ENCODE peak calls at places on chromosomes 12 and 14, in nine cellular contexts. T is GM23248, M is tibial nerve, Z is psoas muscle, O is osteoblast, G is esophagus muscularis mucosa, B is DND-41, L is colonic mucosa, E is cardiac muscle cell. F is an unnamed sample.

GRCh38 chr14:79764288-79764687 is 447.0 kb downstream of the DIO2 start:
- DNase-seq in O (no peak), L (no peak), G (no peak), T (no peak), Z (no peak), B (no peak), M (no peak), E (no peak), F (no peak)

GRCh38 chr14:98858158-98858557 is 413.8 kb downstream of the BCL11B start:
- DNase-seq in B (no peak), E (no peak), M (no peak), T (no peak), L (no peak), Z (no peak), O (no peak), G (no peak), F (no peak)

GRCh38 chr12:2354151-2354991 is 301.6 kb downstream of the CACNA1C start:
- DNase-seq in G (no peak), O (no peak), B (no peak), E (no peak), T (no peak), Z (no peak), M (no peak), L (no peak), F (peak; percentile 75)

GRCh38 chr14:99745307-99745951 is 47.8 kb upstream of the EML1 start:
- DNase-seq in T (peak; percentile 59), L (no peak), G (no peak), B (no peak), E (no peak), Z (no peak), M (no peak), O (peak; percentile 93), F (no peak)

GRCh38 chr12:2682301-2683282 is 112.2 kb upstream of the FKBP4 start:
- DNase-seq in E (peak; percentile 59), T (peak; percentile 64), B (peak; percentile 50), L (no peak), O (peak; percentile 81), M (no peak), Z (no peak), G (no peak), F (peak; percentile 94)

GRCh38 chr14:104799657-104800599 is 973 bp upstream of the ZBTB42 start:
- DNase-seq in M (peak; percentile 74), Z (peak; percentile 91), B (peak; percentile 85), O (peak; percentile 99), G (peak; percentile 94), L (peak; percentile 88), T (peak; percentile 78), E (peak; percentile 85), F (peak; percentile 88)

GRCh38 chr14:96104469-96105057 is 65.4 kb downstream of the C14orf132 start:
- DNase-seq in B (no peak), E (peak; percentile 99), T (peak; percentile 100), O (peak; percentile 98), M (peak; percentile 90), L (peak; percentile 79), G (peak; percentile 98), Z (peak; percentile 88), F (peak; percentile 17)

GRCh38 chr12:6963741-6964446 is 6.6 kb downstream of the PHB2 start:
- DNase-seq in O (no peak), Z (peak; percentile 27), E (no peak), T (no peak), L (peak; percentile 60), B (no peak), M (no peak), G (no peak), F (peak; percentile 74)

DNA sequence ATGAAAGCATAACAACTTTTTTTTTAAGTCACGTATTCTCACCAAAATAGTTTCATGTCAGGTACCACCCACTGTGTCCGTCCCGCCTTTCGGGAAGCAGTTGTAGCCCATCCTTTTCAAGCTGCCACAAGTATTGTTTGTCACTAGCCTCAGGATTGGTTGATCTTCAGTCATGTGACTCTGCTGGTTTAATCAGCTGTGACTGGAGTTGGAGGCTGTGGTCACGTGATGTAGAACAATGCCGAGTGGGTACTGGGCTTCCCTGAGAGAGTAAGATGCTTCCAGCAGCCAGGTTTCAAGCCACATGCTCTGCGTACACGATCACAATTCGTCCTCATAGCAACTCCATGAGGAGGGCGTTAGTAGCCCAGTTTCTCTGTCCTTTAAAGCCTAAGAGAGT is 83.0 kb upstream of the WSCD2 start:
- DNase-seq in O (no peak), G (no peak), B (no peak), L (no peak), Z (no peak), M (no peak), E (no peak), T (no peak), F (no peak)
- H3K4me1 ChIP-seq in O (peaks cover 4% of the 10 kb centered on the region), G (peaks cover 7% of the 10 kb centered on the region), B (no peaks in the 10 kb centered on the region), L (no peaks in the 10 kb centered on the region), Z (no peaks in the 10 kb centered on the region), M (no peaks in the 10 kb centered on the region), E (peaks cover 5% of the 10 kb centered on the region), T (no peaks in the 10 kb centered on the region), F (no peaks in the 10 kb centered on the region)

DNA sequence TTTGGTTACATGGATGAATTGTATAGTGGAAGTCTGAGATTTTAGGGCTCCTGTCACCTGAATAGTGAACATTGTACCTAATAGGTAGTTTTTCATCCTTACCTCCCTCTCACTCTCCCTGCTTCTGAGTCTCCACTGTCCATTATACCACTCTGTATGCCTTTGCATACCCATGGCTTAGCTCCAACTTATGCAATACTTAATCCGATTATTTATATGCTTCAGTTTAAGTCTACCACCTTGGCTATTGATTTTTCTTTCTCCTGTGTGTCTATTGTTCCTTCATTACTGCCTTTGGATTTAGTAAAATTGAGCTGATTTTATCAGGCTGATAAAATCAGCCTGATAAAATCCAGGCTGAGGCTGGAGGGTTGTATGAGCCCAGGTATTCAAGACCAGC is 30.5 kb upstream of the C12orf71 start:
- DNase-seq in M (no peak), B (no peak), G (no peak), Z (no peak), E (peak; percentile 20), T (no peak), L (no peak), O (no peak), F (no peak)
- H3K9me3 ChIP-seq in M (no peaks in the 10 kb centered on the region), B (no peaks in the 10 kb centered on the region), G (no peaks in the 10 kb centered on the region), Z (no peaks in the 10 kb centered on the region), E (no peaks in the 10 kb centered on the region), T (no peaks in the 10 kb centered on the region), L (no peaks in the 10 kb centered on the region), O (no peaks in the 10 kb centered on the region), F (no peaks in the 10 kb centered on the region)

GRCh38 chr12:111440631-111441030 is 34.9 kb downstream of the SH2B3 start:
- DNase-seq in M (no peak), B (no peak), O (no peak), G (no peak), L (no peak), T (no peak), E (no peak), Z (no peak), F (peak; percentile 45)

GRCh38 chr12:111441107-111441928 is 35.6 kb downstream of the SH2B3 start:
- DNase-seq in G (no peak), Z (no peak), L (no peak), T (no peak), O (peak; percentile 22), B (no peak), E (no peak), M (no peak), F (peak; percentile 35)

GRCh38 chr12:111439657-111440151 is 34.0 kb downstream of the SH2B3 start:
- DNase-seq in M (no peak), Z (no peak), T (no peak), G (no peak), L (no peak), O (no peak), B (no peak), E (no peak), F (peak; percentile 45)

GRCh38 chr12:111438501-111438900 is 32.8 kb downstream of the SH2B3 start:
- DNase-seq in M (no peak), T (peak; percentile 56), O (peak; percentile 57), E (peak; percentile 61), Z (no peak), G (no peak), B (peak; percentile 85), L (no peak), F (peak; percentile 76)

DNA sequence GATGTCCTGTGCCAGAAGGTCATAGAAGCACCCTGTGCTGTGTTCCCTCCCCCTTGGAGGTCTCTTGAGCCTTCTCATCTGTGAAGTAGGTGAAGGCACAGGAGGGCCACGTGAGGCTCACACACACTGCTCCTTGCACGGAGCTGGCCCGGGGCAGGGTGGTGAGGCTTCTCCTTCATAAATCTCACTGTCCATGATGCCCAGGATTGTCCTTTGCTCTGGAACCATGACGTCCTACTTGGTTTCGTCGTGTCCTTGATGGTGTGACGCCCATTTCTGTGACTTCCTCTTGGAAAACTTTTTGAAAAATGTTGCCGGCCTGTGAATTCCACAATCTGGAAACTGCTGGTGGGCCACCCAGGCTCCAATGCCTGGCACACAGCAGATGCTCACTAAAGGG is 34.4 kb downstream of the SH2B3 start:
- DNase-seq in O (no peak), G (no peak), T (no peak), L (no peak), Z (no peak), B (no peak), M (no peak), E (no peak), F (no peak)
- H3K27ac ChIP-seq in O (peak overlapping the region; percentile 42), G (peak overlapping the region; percentile 35), T (peak overlapping the region; percentile 26), L (no peak overlapping the region), Z (no peak overlapping the region), B (no peak overlapping the region), M (peak overlapping the region; percentile 72), E (no peak overlapping the region), F (no peak overlapping the region)

GRCh38 chr12:53062977-53063707 is 13.3 kb downstream of the TNS2 start:
- DNase-seq in L (peak; percentile 20), M (peak; percentile 14), O (no peak), B (no peak), E (peak; percentile 3), T (no peak), G (no peak), Z (peak; percentile 17), F (peak; percentile 45)
- H3K4me1 ChIP-seq in L (peaks cover 12% of the 10 kb centered on the region), M (peaks cover 57% of the 10 kb centered on the region), O (peaks cover 52% of the 10 kb centered on the region), B (no peaks in the 10 kb centered on the region), E (peaks cover 13% of the 10 kb centered on the region), T (peaks cover 23% of the 10 kb centered on the region), G (peaks cover 100% of the 10 kb centered on the region), Z (peaks cover 26% of the 10 kb centered on the region), F (no peaks in the 10 kb centered on the region)

GRCh38 chr12:133061954-133062353 is 18.8 kb upstream of the ZNF140 start:
- DNase-seq in M (no peak), T (no peak), Z (no peak), E (no peak), O (no peak), L (no peak), B (no peak), G (no peak), F (no peak)

GRCh38 chr12:133058203-133059125 is 21.2 kb downstream of the ZNF84 start:
- DNase-seq in L (no peak), T (peak; percentile 5), B (no peak), M (no peak), E (no peak), Z (no peak), G (no peak), O (no peak), F (no peak)

DNA sequence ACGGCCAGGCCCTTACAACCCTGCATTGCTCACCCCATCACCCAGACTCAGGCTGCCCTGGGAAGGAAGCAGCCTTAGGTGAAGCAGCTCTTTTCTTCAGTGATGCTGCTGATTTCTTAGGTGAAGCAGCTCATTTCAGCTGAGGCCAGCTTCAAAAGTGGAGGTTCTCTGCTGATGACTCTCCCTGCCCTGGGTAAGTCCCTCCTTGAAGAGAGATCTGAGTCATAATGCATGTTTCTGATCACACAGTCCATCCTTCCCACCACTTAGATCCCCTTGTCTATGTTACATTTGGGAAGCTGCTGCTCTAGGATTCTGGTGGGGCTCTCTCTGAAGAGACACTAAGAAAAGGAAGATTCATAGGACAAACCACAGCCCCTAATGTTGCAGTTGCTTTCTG is 17.2 kb upstream of the ZNF140 start:
- DNase-seq in O (no peak), T (no peak), E (no peak), M (no peak), B (no peak), G (no peak), L (no peak), Z (no peak), F (no peak)
- H3K9me3 ChIP-seq in O (peaks cover 57% of the 10 kb centered on the region), T (peaks cover 26% of the 10 kb centered on the region), E (peaks cover 36% of the 10 kb centered on the region), M (peaks cover 17% of the 10 kb centered on the region), B (peaks cover 93% of the 10 kb centered on the region), G (peaks cover 99% of the 10 kb centered on the region), L (peaks cover 20% of the 10 kb centered on the region), Z (peaks cover 97% of the 10 kb centered on the region), F (peaks cover 94% of the 10 kb centered on the region)